ENCODE peak calls at places on chromosomes 2 and 18, in nine cellular contexts. V is WTC11; C is CD4-positive, alpha-beta T cell; K is IMR-90; L is fibroblast of pulmonary artery; M is fibroblast of lung; X is choroid plexus epithelial cell; G is AG10803; H is psoas muscle. J is an unnamed sample.

GRCh38 chr2:106863387-106863786 is 22.6 kb downstream of the ST6GAL2 start:
- DNase-seq in V (peak), C (no peak), K (no peak), L (no peak), M (no peak), X (peak), G (no peak), H (no peak), J (no peak)

GRCh38 chr2:150674283-150674682 is 186.8 kb upstream of the RND3 start:
- DNase-seq in V (no peak), C (no peak), K (peak), L (no peak), M (peak), X (no peak), G (peak), H (no peak), J (peak)

GRCh38 chr2:201978988-201979387 is 54.7 kb upstream of the FZD7 start:
- DNase-seq in V (no peak), C (no peak), K (no peak), L (no peak), M (no peak), X (no peak), G (no peak), H (no peak), J (no peak)

GRCh38 chr2:230748087-230748486 is 35.4 kb downstream of the CAB39 start:
- DNase-seq in V (no peak), C (no peak), K (no peak), L (peak), M (no peak), X (no peak), G (no peak), H (no peak), J (no peak)

GRCh38 chr2:173828189-173829157 is 136.7 kb downstream of the SP3 start:
- DNase-seq in V (no peak), C (no peak), K (peak), L (peak), M (peak), X (no peak), G (no peak), H (no peak), J (no peak)

GRCh38 chr2:26975656-26976055 is 5.2 kb downstream of the MAPRE3 start:
- DNase-seq in V (no peak), C (no peak), K (no peak), L (no peak), M (no peak), X (no peak), G (no peak), H (no peak), J (no peak)

GRCh38 chr2:19812166-19812565 is 89.6 kb downstream of the TTC32 start:
- DNase-seq in V (no peak), C (no peak), K (no peak), L (no peak), M (no peak), X (no peak), G (peak), H (no peak), J (peak)

GRCh38 chr2:230751062-230751461 is 38.4 kb downstream of the CAB39 start:
- DNase-seq in V (no peak), C (no peak), K (peak), L (peak), M (peak), X (peak), G (peak), H (no peak), J (no peak)

GRCh38 chr18:36467614-36468013 is 170.1 kb downstream of the FHOD3 start:
- DNase-seq in V (no peak), C (no peak), K (no peak), L (no peak), M (no peak), X (no peak), G (no peak), H (no peak), J (no peak)

GRCh38 chr18:25826823-25827617 is 263.4 kb downstream of the SS18 start:
- DNase-seq in V (no peak), C (no peak), K (no peak), L (peak), M (peak), X (no peak), G (peak), H (no peak), J (no peak)

GRCh38 chr2:239249781-239250180 is 151.0 kb downstream of the HDAC4 start:
- DNase-seq in V (no peak), C (no peak), K (peak), L (peak), M (peak), X (peak), G (peak), H (peak), J (no peak)

GRCh38 chr2:237488901-237489860 is 2.1 kb downstream of the MLPH start:
- DNase-seq in V (no peak), C (no peak), K (peak), L (no peak), M (no peak), X (no peak), G (peak), H (no peak), J (no peak)

GRCh38 chr2:10919776-10920606 is 8.3 kb downstream of the KCNF1 start:
- DNase-seq in V (peak), C (no peak), K (no peak), L (no peak), M (no peak), X (no peak), G (no peak), H (no peak), J (no peak)

GRCh38 chr2:46142546-46143329 is 154.5 kb upstream of the EPAS1 start:
- DNase-seq in V (no peak), C (no peak), K (no peak), L (no peak), M (no peak), X (no peak), G (no peak), H (no peak), J (no peak)

GRCh38 chr2:139946690-139947089 is 1166.5 kb upstream of the NXPH2 start:
- DNase-seq in V (peak), C (no peak), K (no peak), L (no peak), M (no peak), X (no peak), G (no peak), H (no peak), J (no peak)

GRCh38 chr18:13471495-13471845 is 252.9 kb downstream of the LDLRAD4 start:
- DNase-seq in V (no peak), C (no peak), K (no peak), L (no peak), M (no peak), X (no peak), G (no peak), H (no peak), J (no peak)

GRCh38 chr2:193935114-193935513 is 1721.9 kb upstream of the SLC39A10 start:
- DNase-seq in V (no peak), C (no peak), K (no peak), L (no peak), M (no peak), X (no peak), G (no peak), H (no peak), J (no peak)
- TF ChIP-seq CTCF in V (no peak), C (no peak), K (no peak), L (no peak), M (no peak), X (no peak), G (no peak), H (no peak), J (no peak)

DNA sequence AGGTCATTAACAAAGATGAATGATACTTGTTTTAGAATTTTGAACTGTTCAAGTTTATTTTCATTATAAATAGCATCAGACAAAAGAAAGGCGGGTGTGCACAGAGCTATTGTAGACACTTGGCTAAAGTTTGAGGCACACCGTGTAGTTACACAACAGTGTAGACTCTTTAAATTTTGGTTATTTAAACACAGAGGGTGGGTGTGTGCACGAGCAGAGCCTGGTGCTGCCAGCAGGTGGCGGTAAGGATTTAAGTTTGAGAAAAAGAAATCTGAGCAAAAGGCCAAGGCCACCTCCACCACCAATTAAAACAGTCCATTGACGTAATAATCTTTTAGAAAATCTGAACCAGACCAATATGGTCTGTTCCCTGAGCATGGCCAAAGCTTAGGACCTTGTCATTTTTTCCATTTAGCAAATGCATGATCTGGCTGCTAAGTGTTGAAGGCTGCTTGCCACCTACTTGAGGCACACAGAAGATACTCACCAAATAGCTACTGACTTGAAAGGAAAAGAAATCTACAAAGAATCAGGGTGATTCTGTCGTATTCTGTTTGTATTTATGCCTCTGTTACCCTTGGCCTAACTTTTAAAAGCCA is 14.3 kb downstream of the COPS7B start:
- DNase-seq in V (peak), C (no peak), K (peak), L (peak), M (peak), X (peak), G (peak), H (no peak), J (no peak)
- TF ChIP-seq CTCF in V (peak), C (peak), K (peak), L (peak), M (peak), X (peak), G (peak), H (peak), J (peak)

GRCh38 chr2:30706534-30707303 is 100.5 kb downstream of the CAPN13 start:
- DNase-seq in V (peak), C (peak), K (peak), L (peak), M (peak), X (peak), G (peak), H (peak), J (no peak)
- TF ChIP-seq CTCF in V (peak), C (peak), K (peak), L (peak), M (peak), X (peak), G (peak), H (peak), J (peak)

DNA sequence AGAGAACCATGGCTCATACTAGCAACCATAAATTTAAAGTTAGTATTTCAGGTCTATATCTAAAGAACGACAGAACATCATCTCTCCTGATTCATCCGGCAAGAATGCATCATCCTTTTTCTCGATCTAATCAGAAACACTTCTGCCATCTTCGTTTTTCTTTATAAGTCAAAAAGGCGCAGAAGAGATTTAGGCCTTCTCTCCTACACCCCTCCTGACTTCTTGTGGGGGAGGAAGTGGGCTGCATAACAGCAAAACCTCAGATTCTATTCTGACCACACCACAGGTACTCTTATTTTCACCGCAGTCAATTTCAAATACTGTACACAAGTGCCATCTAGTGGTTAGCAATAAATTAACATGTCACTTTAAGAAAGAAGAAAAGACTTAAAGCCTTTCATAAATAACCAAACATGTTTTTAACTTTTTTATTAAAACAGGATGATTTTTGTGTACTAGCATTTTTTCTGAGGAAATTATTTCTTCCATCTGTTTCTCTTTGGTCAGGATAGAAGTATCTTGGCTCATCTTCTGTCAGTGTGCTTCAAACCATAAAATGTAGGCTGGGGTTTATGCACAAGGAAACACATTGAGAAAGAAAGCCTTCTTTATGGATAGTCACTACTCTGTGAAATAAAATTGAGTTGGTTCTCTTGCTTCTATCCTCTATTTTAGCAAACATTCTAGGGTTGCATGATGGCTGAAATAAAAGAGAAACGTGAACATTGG is 48.3 kb upstream of the PIK3C3 start:
- DNase-seq in V (no peak), C (peak), K (peak), L (peak), M (peak), X (peak), G (peak), H (no peak), J (peak)
- TF ChIP-seq CTCF in V (peak), C (peak), K (peak), L (peak), M (peak), X (peak), G (peak), H (peak), J (peak)

DNA sequence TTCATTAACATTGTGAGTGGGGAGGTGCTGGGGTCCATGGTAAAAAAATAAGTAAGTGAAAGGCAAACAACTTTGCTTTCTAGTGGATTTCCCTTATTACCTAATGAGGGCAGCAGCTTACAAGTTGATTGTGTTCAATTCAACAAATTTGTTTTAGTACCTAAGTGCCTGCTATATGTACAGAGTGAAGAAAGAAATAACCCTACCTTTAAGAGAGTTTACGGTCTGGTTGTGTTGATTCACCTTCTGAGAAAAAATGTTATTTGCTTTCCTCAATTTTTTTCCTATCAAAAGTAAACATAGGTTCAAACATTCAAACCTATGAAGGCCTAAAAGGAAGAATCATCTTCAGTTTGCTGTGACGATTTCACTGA is 1.6 kb upstream of the SPTBN1 start:
- DNase-seq in V (no peak), C (no peak), K (no peak), L (no peak), M (no peak), X (no peak), G (no peak), H (no peak), J (no peak)
- TF ChIP-seq CTCF in V (no peak), C (no peak), K (no peak), L (no peak), M (no peak), X (no peak), G (no peak), H (no peak), J (no peak)

GRCh38 chr2:31318360-31319336 is 84.7 kb downstream of the EHD3 start:
- DNase-seq in V (no peak), C (peak), K (peak), L (peak), M (peak), X (peak), G (peak), H (peak), J (peak)

GRCh38 chr2:31319391-31320175 is 85.6 kb downstream of the EHD3 start:
- DNase-seq in V (no peak), C (no peak), K (peak), L (peak), M (peak), X (peak), G (peak), H (peak), J (peak)

GRCh38 chr2:31322376-31322775 is 88.4 kb downstream of the EHD3 start:
- DNase-seq in V (no peak), C (no peak), K (peak), L (no peak), M (peak), X (peak), G (peak), H (no peak), J (no peak)

GRCh38 chr2:31312898-31313297 is 78.9 kb downstream of the EHD3 start:
- DNase-seq in V (no peak), C (no peak), K (peak), L (no peak), M (peak), X (peak), G (peak), H (no peak), J (no peak)

DNA sequence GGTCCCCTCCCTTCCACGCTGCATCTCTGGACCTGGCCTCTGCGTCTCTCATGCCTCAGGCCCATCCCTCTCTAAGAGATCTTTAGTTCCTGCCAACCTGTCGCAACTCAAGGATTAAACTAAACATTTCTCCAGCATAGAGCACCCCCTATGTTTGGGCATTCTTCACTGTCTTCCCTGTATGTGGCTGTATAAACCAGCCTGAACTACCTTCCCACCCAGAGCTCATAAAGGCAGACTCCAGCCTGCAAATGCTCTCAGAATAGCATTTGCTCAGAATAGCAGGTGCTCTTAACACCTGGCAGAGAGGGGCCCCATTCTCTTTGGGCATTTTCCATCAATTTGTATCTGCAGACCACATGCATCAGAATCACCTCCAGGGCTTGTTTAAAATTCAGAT is 83.4 kb downstream of the EHD3 start:
- DNase-seq in V (no peak), C (no peak), K (no peak), L (no peak), M (no peak), X (no peak), G (no peak), H (no peak), J (no peak)
- TF ChIP-seq CTCF in V (no peak), C (no peak), K (no peak), L (no peak), M (no peak), X (peak), G (no peak), H (no peak), J (no peak)

DNA sequence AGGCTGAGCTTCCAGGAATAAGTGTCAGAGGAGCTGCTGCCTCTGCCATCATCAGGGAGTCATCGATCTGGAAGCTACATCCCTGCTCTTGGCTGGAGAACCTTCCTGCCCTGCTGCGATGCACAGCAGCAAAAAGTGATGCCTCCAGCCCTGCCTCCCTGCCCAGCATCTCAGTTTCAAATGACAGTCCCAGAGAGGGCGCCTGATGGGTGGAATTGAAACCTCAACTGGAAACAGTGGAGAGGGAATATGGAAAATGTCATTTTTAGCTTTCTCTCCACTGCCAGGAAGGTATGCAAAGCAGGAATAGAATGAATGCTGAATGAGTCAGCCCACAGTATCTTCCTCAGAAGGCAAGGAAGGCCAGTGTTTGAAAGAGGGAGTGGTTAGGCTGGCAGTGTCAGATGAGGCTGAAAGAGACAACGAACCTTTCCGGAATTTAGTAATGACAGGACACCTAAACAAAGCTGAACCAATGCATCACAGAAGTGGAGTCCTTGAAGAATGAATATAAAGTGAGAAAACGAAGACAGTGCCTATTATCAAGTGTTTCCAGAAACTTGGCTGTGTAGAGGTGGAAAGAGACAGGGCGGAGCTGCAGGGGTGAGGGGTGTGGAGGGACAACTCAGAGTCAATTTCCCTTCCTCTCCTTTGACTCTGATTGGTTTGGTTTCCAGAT is 153.9 kb upstream of the NDUFV2 start:
- DNase-seq in V (no peak), C (no peak), K (peak), L (peak), M (peak), X (peak), G (peak), H (no peak), J (peak)
- TF ChIP-seq CTCF in V (no peak), C (no peak), K (no peak), L (no peak), M (no peak), X (no peak), G (peak), H (no peak), J (no peak)

DNA sequence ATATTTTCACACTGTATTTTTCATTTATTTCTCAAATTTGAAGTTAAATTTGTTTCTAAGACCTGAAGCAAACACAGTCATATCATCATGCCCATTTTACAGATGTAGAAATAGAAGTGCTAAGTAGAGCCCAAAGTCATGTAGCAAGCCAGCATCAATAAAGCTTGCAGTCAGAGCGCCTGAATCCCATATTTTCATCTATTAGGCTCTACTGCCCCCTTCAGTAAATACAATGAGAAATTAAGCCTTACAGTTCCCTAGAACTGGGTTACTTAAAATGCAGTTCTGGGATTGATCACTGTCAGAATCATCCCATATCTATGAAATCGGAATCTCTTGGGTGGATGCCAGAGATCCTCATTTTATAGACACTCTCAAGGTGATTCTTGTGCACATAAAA is 419.9 kb downstream of the TGIF1 start:
- DNase-seq in V (no peak), C (no peak), K (peak), L (peak), M (peak), X (peak), G (peak), H (no peak), J (peak)
- TF ChIP-seq CTCF in V (peak), C (no peak), K (peak), L (peak), M (peak), X (peak), G (peak), H (peak), J (peak)

GRCh38 chr18:46046126-46046525 is 25.9 kb downstream of the PSTPIP2 start:
- DNase-seq in V (peak), C (no peak), K (no peak), L (no peak), M (no peak), X (no peak), G (no peak), H (no peak), J (no peak)
- TF ChIP-seq CTCF in V (peak), C (no peak), K (no peak), L (no peak), M (no peak), X (no peak), G (no peak), H (no peak), J (no peak)

J was measured in AG09309.